ENCODE peak calls at places on chromosomes 16 and 17, in four cellular contexts. One of them, this sample, is unnamed.

GRCh38 chr17:8965394-8966168 is at the start of gene PIK3R5:
- DNase-seq in foreskin fibroblast: no peak
- DNase-seq in thoracic aorta: no peak
- DNase-seq in body of pancreas: peak; percentile 61
- DNase-seq in this sample: no peak

GRCh38 chr16:75421820-75422126 is 11.5 kb downstream of the CFDP1 start:
- DNase-seq in foreskin fibroblast: no peak
- DNase-seq in thoracic aorta: no peak
- DNase-seq in body of pancreas: no peak
- DNase-seq in this sample: no peak

GRCh38 chr17:73419051-73419450 is 107.2 kb upstream of the CDC42EP4 start:
- DNase-seq in foreskin fibroblast: no peak
- DNase-seq in thoracic aorta: no peak
- DNase-seq in body of pancreas: no peak
- DNase-seq in this sample: no peak

GRCh38 chr17:71709974-71710373 is 410.8 kb upstream of the SOX9 start:
- DNase-seq in foreskin fibroblast: peak; percentile 61
- DNase-seq in thoracic aorta: no peak
- DNase-seq in body of pancreas: no peak
- DNase-seq in this sample: no peak

GRCh38 chr16:25107466-25107792 is 4.1 kb upstream of the LCMT1 start:
- DNase-seq in foreskin fibroblast: no peak
- DNase-seq in thoracic aorta: no peak
- DNase-seq in body of pancreas: peak; percentile 18
- DNase-seq in this sample: no peak

GRCh38 chr17:64611374-64611773 is 50.7 kb downstream of the SMURF2 start:
- DNase-seq in foreskin fibroblast: no peak
- DNase-seq in thoracic aorta: no peak
- DNase-seq in body of pancreas: no peak
- DNase-seq in this sample: no peak

GRCh38 chr17:7132511-7133094 is 18.0 kb upstream of the ASGR2 start:
- DNase-seq in foreskin fibroblast: no peak
- DNase-seq in thoracic aorta: no peak
- DNase-seq in body of pancreas: no peak
- DNase-seq in this sample: no peak

GRCh38 chr17:8120520-8121443 is 2.5 kb upstream of the ALOXE3 start:
- DNase-seq in foreskin fibroblast: peak; percentile 50
- DNase-seq in thoracic aorta: no peak
- DNase-seq in body of pancreas: peak; percentile 70
- DNase-seq in this sample: no peak

GRCh38 chr16:49635591-49636581 is 220.0 kb downstream of the ZNF423 start:
- DNase-seq in foreskin fibroblast: no peak
- DNase-seq in thoracic aorta: no peak
- DNase-seq in body of pancreas: no peak
- DNase-seq in this sample: no peak

GRCh38 chr17:63826468-63827001 is 696 bp upstream of the PSMC5 start:
- DNase-seq in foreskin fibroblast: no peak
- DNase-seq in thoracic aorta: no peak
- DNase-seq in body of pancreas: no peak
- DNase-seq in this sample: no peak

GRCh38 chr16:16122264-16122663 is 101.0 kb downstream of the ABCC6 start:
- DNase-seq in foreskin fibroblast: no peak
- DNase-seq in thoracic aorta: no peak
- DNase-seq in body of pancreas: no peak
- DNase-seq in this sample: no peak

GRCh38 chr16:28585674-28586073 is 11.2 kb downstream of the SULT1A2 start:
- DNase-seq in foreskin fibroblast: no peak
- DNase-seq in thoracic aorta: no peak
- DNase-seq in body of pancreas: peak; percentile 49
- DNase-seq in this sample: no peak

GRCh38 chr17:30217746-30218245 is 17.7 kb downstream of the SLC6A4 start:
- DNase-seq in foreskin fibroblast: no peak
- DNase-seq in thoracic aorta: no peak
- DNase-seq in body of pancreas: no peak
- DNase-seq in this sample: peak; percentile 74

GRCh38 chr16:86029131-86029741 is 130.3 kb downstream of the IRF8 start:
- DNase-seq in foreskin fibroblast: no peak
- DNase-seq in thoracic aorta: no peak
- DNase-seq in body of pancreas: no peak
- DNase-seq in this sample: peak; percentile 67

GRCh38 chr17:74690409-74690825 is 22.3 kb downstream of the CD300LF start:
- DNase-seq in foreskin fibroblast: no peak
- DNase-seq in thoracic aorta: no peak
- DNase-seq in body of pancreas: no peak
- DNase-seq in this sample: no peak

GRCh38 chr17:47265983-47266541 is 12.4 kb downstream of the ITGB3 start:
- DNase-seq in foreskin fibroblast: peak; percentile 62
- DNase-seq in thoracic aorta: peak; percentile 48
- DNase-seq in body of pancreas: no peak
- DNase-seq in this sample: no peak

GRCh38 chr17:43661699-43662431 is at the start of gene MEOX1:
- DNase-seq in foreskin fibroblast: peak; percentile 61
- DNase-seq in thoracic aorta: no peak
- DNase-seq in body of pancreas: no peak
- DNase-seq in this sample: no peak

GRCh38 chr17:7632492-7632894 is 2.6 kb downstream of the SHBG start:
- DNase-seq in foreskin fibroblast: peak; percentile 28
- DNase-seq in thoracic aorta: no peak
- DNase-seq in body of pancreas: peak; percentile 36
- DNase-seq in this sample: no peak

GRCh38 chr17:42067371-42068180 is 17.2 kb upstream of the C17orf113 start:
- DNase-seq in foreskin fibroblast: no peak
- DNase-seq in thoracic aorta: no peak
- DNase-seq in body of pancreas: peak; percentile 74
- DNase-seq in this sample: no peak

GRCh38 chr17:9419932-9420453 is 155.6 kb downstream of the STX8 start:
- DNase-seq in foreskin fibroblast: no peak
- DNase-seq in thoracic aorta: no peak
- DNase-seq in body of pancreas: no peak
- DNase-seq in this sample: no peak

GRCh38 chr17:73323622-73324455 is 12.0 kb upstream of the CDC42EP4 start:
- DNase-seq in foreskin fibroblast: peak; percentile 72
- DNase-seq in thoracic aorta: no peak
- DNase-seq in body of pancreas: no peak
- DNase-seq in this sample: peak; percentile 90

GRCh38 chr17:77332981-77333685 is 192.4 kb downstream of the SEC14L1 start:
- DNase-seq in foreskin fibroblast: peak; percentile 90
- DNase-seq in thoracic aorta: no peak
- DNase-seq in body of pancreas: peak; percentile 6
- DNase-seq in this sample: peak; percentile 59

GRCh38 chr16:89637379-89637778 is 20.1 kb downstream of the CHMP1A start:
- DNase-seq in foreskin fibroblast: no peak
- DNase-seq in thoracic aorta: no peak
- DNase-seq in body of pancreas: no peak
- DNase-seq in this sample: no peak

GRCh38 chr17:55433629-55434422 is 12.2 kb upstream of the MMD start:
- DNase-seq in foreskin fibroblast: peak; percentile 93
- DNase-seq in thoracic aorta: no peak
- DNase-seq in body of pancreas: no peak
- DNase-seq in this sample: no peak

GRCh38 chr17:77393867-77394539 is 253.2 kb downstream of the SEC14L1 start:
- DNase-seq in foreskin fibroblast: no peak
- DNase-seq in thoracic aorta: no peak
- DNase-seq in body of pancreas: no peak
- DNase-seq in this sample: no peak

GRCh38 chr16:55499281-55499680 is 9.6 kb upstream of the LPCAT2 start:
- DNase-seq in foreskin fibroblast: no peak
- DNase-seq in thoracic aorta: no peak
- DNase-seq in body of pancreas: no peak
- DNase-seq in this sample: no peak

GRCh38 chr17:79070266-79070880 is 4.3 kb upstream of the ENGASE start:
- DNase-seq in foreskin fibroblast: no peak
- DNase-seq in thoracic aorta: no peak
- DNase-seq in body of pancreas: no peak
- DNase-seq in this sample: no peak

GRCh38 chr17:42289863-42290165 is 1.5 kb downstream of the STAT5A start:
- DNase-seq in foreskin fibroblast: no peak
- DNase-seq in thoracic aorta: no peak
- DNase-seq in body of pancreas: no peak
- DNase-seq in this sample: peak; percentile 70

GRCh38 chr16:73546351-73546845 is 498.5 kb upstream of the ZFHX3 start:
- DNase-seq in foreskin fibroblast: no peak
- DNase-seq in thoracic aorta: no peak
- DNase-seq in body of pancreas: no peak
- DNase-seq in this sample: no peak

GRCh38 chr17:3738562-3739295 is 15.0 kb downstream of the HASPIN start:
- DNase-seq in foreskin fibroblast: no peak
- DNase-seq in thoracic aorta: no peak
- DNase-seq in body of pancreas: peak; percentile 74
- DNase-seq in this sample: no peak

GRCh38 chr16:54934536-54935410 is 4.1 kb downstream of the IRX5 start:
- DNase-seq in foreskin fibroblast: peak; percentile 53
- DNase-seq in thoracic aorta: no peak
- DNase-seq in body of pancreas: no peak
- DNase-seq in this sample: no peak

GRCh38 chr17:75909812-75910274 is 5.2 kb upstream of the MRPL38 start:
- DNase-seq in foreskin fibroblast: no peak
- DNase-seq in thoracic aorta: no peak
- DNase-seq in body of pancreas: no peak
- DNase-seq in this sample: no peak

GRCh38 chr16:4937782-4938682 is 1.1 kb upstream of the PPL start:
- DNase-seq in foreskin fibroblast: no peak
- DNase-seq in thoracic aorta: no peak
- DNase-seq in body of pancreas: no peak
- DNase-seq in this sample: no peak